ENCODE peak calls at places on chromosomes 13 and 19, in four cellular contexts. One of them, this sample, is unnamed.
A peak's percentile ranks its signal among the peaks of the same experiment; 100 is the strongest.

GRCh38 chr13:41268764-41269163 is 5.4 kb upstream of the MTRF1 start:
- DNase-seq in IMR-90: peak; percentile 28
- DNase-seq in H9: no peak
- DNase-seq in mesendoderm: peak; percentile 71
- DNase-seq in this sample: no peak

GRCh38 chr13:93398167-93398566 is 171.6 kb downstream of the GPC6 start:
- DNase-seq in IMR-90: peak; percentile 55
- DNase-seq in H9: no peak
- DNase-seq in mesendoderm: no peak
- DNase-seq in this sample: no peak

GRCh38 chr19:10625762-10626138 is 397 bp downstream of the SLC44A2 start:
- DNase-seq in IMR-90: no peak
- DNase-seq in H9: no peak
- DNase-seq in mesendoderm: peak; percentile 28
- DNase-seq in this sample: no peak

GRCh38 chr19:7326105-7326877 is 22.4 kb upstream of the ARHGEF18 start:
- DNase-seq in IMR-90: no peak
- DNase-seq in H9: peak; percentile 89
- DNase-seq in mesendoderm: peak; percentile 80
- DNase-seq in this sample: peak; percentile 89

GRCh38 chr19:10286803-10287737 is at the start of gene ICAM4:
- DNase-seq in IMR-90: peak; percentile 29
- DNase-seq in H9: peak; percentile 76
- DNase-seq in mesendoderm: peak; percentile 68
- DNase-seq in this sample: no peak

GRCh38 chr13:102295316-102296048 is 106.4 kb downstream of the FGF14 start:
- DNase-seq in IMR-90: peak; percentile 79
- DNase-seq in H9: no peak
- DNase-seq in mesendoderm: no peak
- DNase-seq in this sample: no peak

GRCh38 chr19:3607398-3608078 is 863 bp upstream of the TBXA2R start:
- DNase-seq in IMR-90: no peak
- DNase-seq in H9: peak; percentile 86
- DNase-seq in mesendoderm: peak; percentile 87
- DNase-seq in this sample: peak; percentile 77

GRCh38 chr19:9883231-9883758 is 48.2 kb downstream of the PIN1 start:
- DNase-seq in IMR-90: no peak
- DNase-seq in H9: peak; percentile 51
- DNase-seq in mesendoderm: no peak
- DNase-seq in this sample: no peak

GRCh38 chr19:32363175-32363574 is 17.8 kb downstream of the ZNF507 start:
- DNase-seq in IMR-90: peak; percentile 45
- DNase-seq in H9: no peak
- DNase-seq in mesendoderm: no peak
- DNase-seq in this sample: no peak

GRCh38 chr19:55248704-55249103 is 10.1 kb downstream of the PPP6R1 start:
- DNase-seq in IMR-90: no peak
- DNase-seq in H9: no peak
- DNase-seq in mesendoderm: no peak
- DNase-seq in this sample: no peak

GRCh38 chr13:46057251-46058015 is 4.9 kb upstream of the ZC3H13 start:
- DNase-seq in IMR-90: peak; percentile 18
- DNase-seq in H9: no peak
- DNase-seq in mesendoderm: peak; percentile 25
- DNase-seq in this sample: no peak

GRCh38 chr13:50257646-50258045 is 242.4 kb downstream of the KCNRG start:
- DNase-seq in IMR-90: no peak
- DNase-seq in H9: no peak
- DNase-seq in mesendoderm: no peak
- DNase-seq in this sample: no peak

GRCh38 chr13:50428183-50428877 is 413.1 kb downstream of the KCNRG start:
- DNase-seq in IMR-90: no peak
- DNase-seq in H9: no peak
- DNase-seq in mesendoderm: no peak
- DNase-seq in this sample: no peak

GRCh38 chr13:31038834-31039552 is 106.5 kb downstream of the TEX26 start:
- DNase-seq in IMR-90: peak; percentile 44
- DNase-seq in H9: no peak
- DNase-seq in mesendoderm: no peak
- DNase-seq in this sample: no peak

GRCh38 chr19:40585241-40585640 is 8.6 kb downstream of the SHKBP1 start:
- DNase-seq in IMR-90: no peak
- DNase-seq in H9: no peak
- DNase-seq in mesendoderm: no peak
- DNase-seq in this sample: no peak
- H4K5ac ChIP-seq in IMR-90: no peak overlapping the region
- H4K5ac ChIP-seq in H9: no peak overlapping the region
- H4K5ac ChIP-seq in mesendoderm: no peak overlapping the region
- H4K5ac ChIP-seq in this sample: no peak overlapping the region

GRCh38 chr13:112127564-112127963 is 60.6 kb downstream of the SOX1 start:
- DNase-seq in IMR-90: no peak
- DNase-seq in H9: no peak
- DNase-seq in mesendoderm: no peak
- DNase-seq in this sample: no peak
- H4K5ac ChIP-seq in IMR-90: no peak overlapping the region
- H4K5ac ChIP-seq in H9: no peak overlapping the region
- H4K5ac ChIP-seq in mesendoderm: no peak overlapping the region
- H4K5ac ChIP-seq in this sample: no peak overlapping the region

DNA sequence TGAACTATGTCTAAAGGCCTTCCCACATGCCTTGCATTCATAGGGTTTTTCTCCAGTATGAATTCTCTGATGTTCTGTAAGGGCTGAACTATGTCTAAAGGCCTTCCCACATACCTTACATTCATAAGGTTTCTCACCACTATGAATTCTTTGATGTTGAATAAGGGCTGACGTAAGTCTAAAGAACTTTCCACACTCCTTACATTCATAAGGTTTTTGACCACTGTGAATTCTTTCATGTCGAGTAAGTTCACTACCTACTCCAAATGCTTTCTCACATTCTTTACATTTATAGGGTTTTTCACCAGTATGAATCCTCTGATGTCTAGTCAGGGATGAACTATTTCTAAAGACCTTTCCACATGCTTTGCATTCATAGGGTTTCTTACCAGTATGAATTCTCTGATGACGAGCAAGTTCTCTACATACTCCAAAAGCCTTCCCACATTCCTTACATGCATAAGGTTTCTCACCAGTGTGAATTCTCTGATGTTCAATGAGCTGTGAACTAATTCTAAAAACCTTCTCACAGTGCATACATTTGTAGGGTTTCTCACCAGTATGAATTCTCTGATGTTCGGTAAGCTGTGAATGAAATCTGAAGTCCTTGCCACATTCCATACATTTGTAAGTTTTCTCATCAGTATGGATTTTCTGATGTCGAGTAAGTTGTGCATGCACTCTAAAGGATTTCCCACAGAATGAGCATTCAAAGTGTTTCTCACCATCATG is 19.1 kb upstream of the ZNF260 start:
- DNase-seq in IMR-90: peak; percentile 3
- DNase-seq in H9: no peak
- DNase-seq in mesendoderm: peak; percentile 66
- DNase-seq in this sample: no peak
- H4K5ac ChIP-seq in IMR-90: no peak overlapping the region
- H4K5ac ChIP-seq in H9: no peak overlapping the region
- H4K5ac ChIP-seq in mesendoderm: no peak overlapping the region
- H4K5ac ChIP-seq in this sample: no peak overlapping the region

GRCh38 chr13:35914662-35915061 is 216.5 kb downstream of the DCLK1 start:
- DNase-seq in IMR-90: no peak
- DNase-seq in H9: no peak
- DNase-seq in mesendoderm: no peak
- DNase-seq in this sample: no peak
- H4K5ac ChIP-seq in IMR-90: no peak overlapping the region
- H4K5ac ChIP-seq in H9: no peak overlapping the region
- H4K5ac ChIP-seq in mesendoderm: no peak overlapping the region
- H4K5ac ChIP-seq in this sample: no peak overlapping the region

GRCh38 chr13:33150146-33150545 is 133.9 kb downstream of the KL start:
- DNase-seq in IMR-90: peak; percentile 60
- DNase-seq in H9: no peak
- DNase-seq in mesendoderm: no peak
- DNase-seq in this sample: no peak

GRCh38 chr13:33152389-33152788 is 133.2 kb downstream of the STARD13 start:
- DNase-seq in IMR-90: no peak
- DNase-seq in H9: no peak
- DNase-seq in mesendoderm: no peak
- DNase-seq in this sample: no peak

GRCh38 chr13:33150662-33151061 is 134.4 kb downstream of the KL start:
- DNase-seq in IMR-90: no peak
- DNase-seq in H9: no peak
- DNase-seq in mesendoderm: no peak
- DNase-seq in this sample: no peak

GRCh38 chr13:33154911-33155310 is 130.6 kb downstream of the STARD13 start:
- DNase-seq in IMR-90: no peak
- DNase-seq in H9: no peak
- DNase-seq in mesendoderm: no peak
- DNase-seq in this sample: no peak

GRCh38 chr13:33153421-33154381 is 131.9 kb downstream of the STARD13 start:
- DNase-seq in IMR-90: peak; percentile 38
- DNase-seq in H9: no peak
- DNase-seq in mesendoderm: no peak
- DNase-seq in this sample: no peak
- H4K5ac ChIP-seq in IMR-90: no peak overlapping the region
- H4K5ac ChIP-seq in H9: no peak overlapping the region
- H4K5ac ChIP-seq in mesendoderm: no peak overlapping the region
- H4K5ac ChIP-seq in this sample: no peak overlapping the region

GRCh38 chr19:42291437-42291815 is 10.5 kb upstream of the PRR19 start:
- DNase-seq in IMR-90: no peak
- DNase-seq in H9: peak; percentile 73
- DNase-seq in mesendoderm: peak; percentile 50
- DNase-seq in this sample: no peak

GRCh38 chr19:42290523-42291436 is 11.2 kb upstream of the PRR19 start:
- DNase-seq in IMR-90: no peak
- DNase-seq in H9: peak; percentile 45
- DNase-seq in mesendoderm: no peak
- DNase-seq in this sample: peak; percentile 62

GRCh38 chr19:42292963-42293362 is 9.0 kb upstream of the PRR19 start:
- DNase-seq in IMR-90: no peak
- DNase-seq in H9: no peak
- DNase-seq in mesendoderm: no peak
- DNase-seq in this sample: no peak

GRCh38 chr19:42293539-42293938 is 8.4 kb upstream of the PRR19 start:
- DNase-seq in IMR-90: no peak
- DNase-seq in H9: peak; percentile 60
- DNase-seq in mesendoderm: no peak
- DNase-seq in this sample: no peak

DNA sequence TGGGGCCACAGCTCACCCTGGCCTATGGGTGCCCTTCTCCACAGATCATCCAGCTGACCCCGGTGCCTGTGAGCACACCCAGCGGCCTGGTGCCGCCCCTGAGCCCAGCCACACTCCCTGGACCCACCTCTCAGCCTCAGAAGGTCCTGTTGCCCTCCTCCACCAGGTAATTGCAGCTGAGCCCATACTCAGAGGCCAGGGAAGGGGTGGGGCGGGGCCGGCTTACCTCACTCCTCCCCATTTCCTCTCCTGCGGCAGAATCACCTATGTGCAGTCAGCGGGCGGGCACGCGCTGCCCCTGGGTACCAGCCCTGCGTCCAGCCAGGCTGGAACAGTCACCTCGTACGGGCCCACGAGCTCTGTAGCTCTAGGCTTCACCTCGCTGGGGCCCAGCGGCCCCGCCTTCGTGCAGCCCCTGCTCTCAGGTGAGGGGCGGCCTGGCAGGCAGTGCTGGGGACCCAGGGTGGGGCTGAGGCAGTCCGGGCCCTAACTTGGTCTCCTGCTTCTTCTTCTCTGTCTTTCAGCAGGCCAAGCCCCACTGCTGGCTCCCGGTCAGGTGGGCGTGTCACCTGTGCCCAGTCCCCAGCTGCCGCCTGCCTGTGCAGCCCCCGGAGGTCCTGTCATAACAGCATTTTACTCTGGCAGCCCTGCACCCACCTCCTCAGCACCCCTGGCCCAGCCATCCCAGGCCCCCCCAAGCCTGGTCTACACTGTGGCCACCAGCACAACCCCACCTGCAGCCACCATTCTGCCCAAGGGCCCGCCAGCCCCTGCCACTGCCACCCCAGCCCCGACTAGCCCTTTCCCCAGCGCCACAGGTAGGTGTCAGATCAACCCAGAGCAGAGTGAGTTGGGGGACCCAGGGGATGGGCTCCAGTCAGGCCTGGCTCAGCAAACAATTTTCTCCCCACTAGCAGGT is 9.6 kb upstream of the PRR19 start:
- DNase-seq in IMR-90: no peak
- DNase-seq in H9: no peak
- DNase-seq in mesendoderm: no peak
- DNase-seq in this sample: no peak
- H4K5ac ChIP-seq in IMR-90: no peak overlapping the region
- H4K5ac ChIP-seq in H9: no peak overlapping the region
- H4K5ac ChIP-seq in mesendoderm: no peak overlapping the region
- H4K5ac ChIP-seq in this sample: no peak overlapping the region

This sample was measured in H1.